ENCODE peak calls at places on chromosomes 1 and 21, in seven cellular contexts. L is H7, C is fibroblast of lung, X is heart right ventricle, Y is psoas muscle, O is Karpas-422, Z is GM23248. H is an unnamed sample.

GRCh38 chr1:234381699-234382555 is 8.7 kb downstream of the COA6 start:
- DNase-seq in L (no peak), C (no peak), X (no peak), Y (no peak), O (no peak), Z (no peak), H (no peak)

GRCh38 chr1:234458352-234459027 is 20.5 kb downstream of the TARBP1 start:
- DNase-seq in L (no peak), C (no peak), X (no peak), Y (no peak), O (no peak), Z (no peak), H (no peak)

GRCh38 chr1:16088996-16089395 is 15.5 kb upstream of the FAM131C start:
- DNase-seq in L (no peak), C (peak; percentile 51), X (no peak), Y (no peak), O (no peak), Z (peak; percentile 92), H (no peak)

GRCh38 chr1:114314098-114314497 is 160.4 kb upstream of the SYT6 start:
- DNase-seq in L (no peak), C (no peak), X (no peak), Y (no peak), O (no peak), Z (peak; percentile 65), H (no peak)

GRCh38 chr1:70431317-70431716 is 20.2 kb downstream of the CTH start:
- DNase-seq in L (no peak), C (no peak), X (no peak), Y (no peak), O (no peak), Z (no peak), H (no peak)

GRCh38 chr1:56357931-56358783 is 221.2 kb downstream of the PLPP3 start:
- DNase-seq in L (no peak), C (no peak), X (no peak), Y (no peak), O (no peak), Z (no peak), H (no peak)

GRCh38 chr1:31791131-31791858 is 24.5 kb downstream of the SPOCD1 start:
- DNase-seq in L (no peak), C (no peak), X (no peak), Y (no peak), O (no peak), Z (no peak), H (no peak)

GRCh38 chr1:21783679-21784603 is 992 bp upstream of the USP48 start:
- DNase-seq in L (peak; percentile 94), C (peak; percentile 76), X (no peak), Y (peak; percentile 17), O (no peak), Z (peak; percentile 91), H (no peak)

GRCh38 chr1:158153179-158153578 is 27.5 kb upstream of the CD1D start:
- DNase-seq in L (no peak), C (no peak), X (no peak), Y (no peak), O (no peak), Z (peak; percentile 25), H (no peak)

GRCh38 chr1:163107655-163108054 is 38.5 kb downstream of the RGS4 start:
- DNase-seq in L (no peak), C (no peak), X (no peak), Y (no peak), O (no peak), Z (no peak), H (no peak)

GRCh38 chr21:19120591-19120990 is 717.0 kb upstream of the TMPRSS15 start:
- DNase-seq in L (peak; percentile 37), C (no peak), X (no peak), Y (no peak), O (no peak), Z (no peak), H (no peak)

GRCh38 chr21:19122371-19122770 is 718.8 kb upstream of the TMPRSS15 start:
- DNase-seq in L (no peak), C (no peak), X (no peak), Y (no peak), O (no peak), Z (no peak), H (no peak)

GRCh38 chr21:19123053-19123452 is 719.5 kb upstream of the TMPRSS15 start:
- DNase-seq in L (no peak), C (no peak), X (no peak), Y (no peak), O (no peak), Z (no peak), H (no peak)

GRCh38 chr21:19123525-19123924 is 719.9 kb upstream of the TMPRSS15 start:
- DNase-seq in L (peak; percentile 5), C (no peak), X (no peak), Y (no peak), O (no peak), Z (no peak), H (no peak)
- H3K4me3 ChIP-seq in L (no peak overlapping the region), C (no peak overlapping the region), X (no peak overlapping the region), Y (no peak overlapping the region), O (no peak overlapping the region), Z (no peak overlapping the region), H (no peak overlapping the region)

DNA sequence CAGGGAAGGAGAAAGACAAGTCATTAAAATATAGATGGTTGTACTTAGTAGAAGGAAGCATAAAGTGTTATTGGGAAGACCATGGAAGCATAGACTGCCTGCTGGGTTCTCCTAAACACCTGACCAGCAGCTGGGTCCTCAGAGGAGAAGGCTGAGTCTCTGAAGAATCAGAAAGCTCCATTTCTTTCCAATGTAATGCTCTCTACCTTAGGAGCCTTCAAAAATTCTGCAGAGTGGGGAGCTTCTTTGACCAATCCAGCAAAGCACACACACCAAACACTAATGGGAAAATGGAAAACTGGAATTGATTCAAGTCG is 21.1 kb upstream of the BCL10 start:
- DNase-seq in L (no peak), C (no peak), X (no peak), Y (no peak), O (no peak), Z (no peak), H (no peak)
- H3K4me3 ChIP-seq in L (no peak overlapping the region), C (peak overlapping the region; percentile 26), X (no peak overlapping the region), Y (no peak overlapping the region), O (no peak overlapping the region), Z (peak overlapping the region; percentile 56), H (peak overlapping the region; percentile 23)

GRCh38 chr1:3914331-3914851 is 14.3 kb upstream of the C1orf174 start:
- DNase-seq in L (peak; percentile 67), C (no peak), X (no peak), Y (no peak), O (no peak), Z (no peak), H (no peak)
- H3K4me3 ChIP-seq in L (no peak overlapping the region), C (no peak overlapping the region), X (no peak overlapping the region), Y (no peak overlapping the region), O (no peak overlapping the region), Z (no peak overlapping the region), H (no peak overlapping the region)

GRCh38 chr1:7705908-7706216 is 65.2 kb upstream of the VAMP3 start:
- DNase-seq in L (no peak), C (no peak), X (no peak), Y (no peak), O (no peak), Z (no peak), H (no peak)

GRCh38 chr1:7704214-7705047 is 66.7 kb upstream of the VAMP3 start:
- DNase-seq in L (peak; percentile 100), C (peak; percentile 78), X (peak; percentile 94), Y (peak; percentile 94), O (no peak), Z (peak; percentile 94), H (peak; percentile 71)

GRCh38 chr1:7707527-7707926 is 63.6 kb upstream of the VAMP3 start:
- DNase-seq in L (no peak), C (no peak), X (no peak), Y (no peak), O (no peak), Z (peak; percentile 20), H (no peak)

GRCh38 chr1:7703321-7704213 is 67.5 kb upstream of the VAMP3 start:
- DNase-seq in L (peak; percentile 94), C (no peak), X (no peak), Y (no peak), O (no peak), Z (no peak), H (no peak)

DNA sequence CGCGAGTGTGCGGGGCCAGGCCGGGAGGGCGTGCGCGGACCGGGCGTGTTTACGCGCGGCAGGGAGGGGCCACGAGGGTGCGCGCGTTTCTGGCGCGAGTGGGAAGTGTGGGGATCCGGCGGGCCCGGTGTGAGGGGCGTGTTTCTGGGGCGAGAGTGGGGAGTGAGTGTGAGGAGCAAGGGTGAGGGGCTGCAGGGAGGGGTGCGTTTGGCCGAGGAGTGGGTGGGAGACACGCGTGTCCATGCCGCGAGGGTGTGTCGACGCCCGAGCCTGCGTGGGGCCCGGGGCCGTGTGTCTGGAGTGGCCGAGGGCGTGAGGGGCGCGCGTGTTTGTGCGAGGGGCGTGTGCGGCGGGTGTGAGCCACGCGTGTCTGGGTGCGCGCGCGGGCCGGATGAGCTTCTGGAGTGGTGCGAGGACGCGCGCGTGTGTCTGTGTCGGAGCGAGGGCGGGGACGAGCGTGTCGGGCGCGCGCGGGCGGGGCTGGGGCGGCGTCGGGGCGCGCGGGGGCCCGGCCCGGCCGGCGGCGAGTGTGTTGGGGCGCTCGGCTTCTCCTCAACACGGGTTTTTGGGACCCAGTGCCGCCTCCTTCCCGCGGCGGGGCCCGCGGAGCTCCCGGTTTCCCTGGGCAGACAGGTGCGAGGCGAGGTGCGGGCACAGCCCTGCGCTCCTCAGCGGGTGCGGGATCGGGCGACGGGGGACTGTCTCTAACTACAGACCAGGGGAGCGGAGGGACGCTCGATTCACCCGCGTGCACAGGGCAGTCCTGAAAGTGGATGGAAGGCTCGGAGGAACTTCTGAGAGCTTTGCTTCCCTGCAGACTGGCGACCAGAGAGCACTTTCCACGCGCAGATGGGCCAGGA is 65.8 kb upstream of the VAMP3 start:
- DNase-seq in L (peak; percentile 80), C (no peak), X (peak; percentile 46), Y (peak; percentile 53), O (no peak), Z (peak; percentile 13), H (no peak)
- H3K4me3 ChIP-seq in L (peak overlapping the region; percentile 50), C (no peak overlapping the region), X (peak overlapping the region; percentile 58), Y (peak overlapping the region; percentile 64), O (no peak overlapping the region), Z (no peak overlapping the region), H (peak overlapping the region; percentile 71)

DNA sequence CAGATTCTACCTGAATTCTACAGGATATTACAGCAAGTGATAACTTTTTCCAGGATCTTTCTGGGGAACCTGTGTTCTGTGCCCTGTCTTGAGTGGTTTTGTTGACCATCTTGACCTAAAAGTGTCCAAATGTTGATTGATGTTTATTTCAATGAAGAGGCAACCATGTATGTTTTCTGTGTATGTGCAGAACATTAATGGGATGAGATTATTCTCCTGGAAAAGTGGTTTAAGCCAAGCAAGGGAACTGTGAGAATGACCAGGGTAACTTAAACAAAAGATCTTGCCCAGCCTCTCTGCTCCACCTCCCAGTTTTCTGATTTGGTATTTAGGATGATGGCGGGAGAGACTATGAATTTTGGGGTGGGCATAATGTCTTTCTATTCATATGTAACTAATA is 1.0 kb upstream of the SAMD13 start:
- DNase-seq in L (no peak), C (no peak), X (no peak), Y (no peak), O (no peak), Z (no peak), H (no peak)
- H3K4me3 ChIP-seq in L (no peak overlapping the region), C (no peak overlapping the region), X (no peak overlapping the region), Y (peak overlapping the region; percentile 96), O (peak overlapping the region; percentile 52), Z (peak overlapping the region; percentile 71), H (peak overlapping the region; percentile 70)

DNA sequence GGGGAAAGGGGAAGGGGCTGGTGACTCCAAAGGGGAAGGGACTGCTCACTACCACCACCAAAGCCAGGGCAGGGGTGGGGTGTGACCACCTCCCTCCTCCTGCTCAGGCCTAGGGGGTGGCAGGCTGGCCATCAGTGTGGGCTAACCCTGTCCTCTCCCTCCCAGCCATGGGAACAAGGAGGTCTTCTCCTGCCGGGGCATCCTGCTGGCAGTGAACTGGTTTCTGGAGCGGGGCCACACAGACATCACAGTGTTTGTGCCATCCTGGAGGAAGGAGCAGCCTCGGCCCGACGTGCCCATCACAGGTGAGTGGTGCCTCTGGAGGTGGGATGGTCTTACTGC is 5.7 kb downstream of the ZC3H12A start:
- DNase-seq in L (no peak), C (no peak), X (no peak), Y (peak; percentile 26), O (no peak), Z (no peak), H (no peak)
- H3K4me3 ChIP-seq in L (no peak overlapping the region), C (peak overlapping the region; percentile 22), X (peak overlapping the region; percentile 42), Y (peak overlapping the region; percentile 72), O (peak overlapping the region; percentile 62), Z (peak overlapping the region; percentile 87), H (peak overlapping the region; percentile 80)